ENCODE peak calls at places on chromosomes 7 and 10, in nine cellular contexts. L is foreskin fibroblast, P is upper lobe of left lung, A is fibroblast of pulmonary artery, X is astrocyte of the spinal cord, R is fibroblast of the aortic adventitia, K is lower leg skin, U is body of pancreas, M is choroid plexus epithelial cell. T is an unnamed sample.
A peak's percentile ranks its signal among the peaks of the same experiment; 100 is the strongest.

GRCh38 chr7:66847879-66848810 is 72.9 kb upstream of the TMEM248 start:
- DNase-seq in K (no peak), U (no peak), A (peak; percentile 88), M (peak; percentile 85), X (peak; percentile 68), R (peak; percentile 69), P (no peak), L (peak; percentile 76), T (no peak)

GRCh38 chr7:8178353-8178752 is 83.6 kb downstream of the ICA1 start:
- DNase-seq in P (no peak), M (no peak), A (no peak), X (no peak), K (no peak), L (no peak), R (no peak), U (no peak), T (no peak)

GRCh38 chr10:132423966-132424847 is 27.2 kb downstream of the PWWP2B start:
- DNase-seq in L (no peak), K (no peak), A (no peak), R (no peak), U (no peak), P (peak; percentile 61), M (no peak), X (no peak), T (no peak)

GRCh38 chr10:54125098-54125747 is 675.8 kb downstream of the PCDH15 start:
- DNase-seq in K (no peak), M (no peak), L (no peak), P (no peak), X (no peak), U (no peak), R (no peak), A (no peak), T (no peak)

GRCh38 chr10:124116771-124117510 is 23.5 kb upstream of the CHST15 start:
- DNase-seq in M (no peak), K (no peak), R (no peak), P (no peak), A (no peak), L (no peak), U (no peak), X (no peak), T (no peak)

GRCh38 chr7:150968698-150969482 is 9.2 kb downstream of the KCNH2 start:
- DNase-seq in M (no peak), X (no peak), P (no peak), A (no peak), R (no peak), K (no peak), L (no peak), U (no peak), T (no peak)

GRCh38 chr7:87926581-87927461 is 7.2 kb upstream of the ADAM22 start:
- DNase-seq in A (peak; percentile 20), K (no peak), R (no peak), L (no peak), P (no peak), U (no peak), M (peak; percentile 95), X (peak; percentile 92), T (no peak)

GRCh38 chr10:19629559-19629958 is 186.7 kb upstream of the PLXDC2 start:
- DNase-seq in L (peak; percentile 20), M (peak; percentile 93), R (peak; percentile 63), A (peak; percentile 83), P (no peak), X (peak; percentile 67), U (peak; percentile 34), K (peak; percentile 63), T (no peak)

GRCh38 chr7:127666602-127667001 is 14.6 kb downstream of the SND1 start:
- DNase-seq in A (no peak), K (no peak), R (no peak), X (no peak), U (no peak), P (no peak), M (no peak), L (no peak), T (peak; percentile 92)

DNA sequence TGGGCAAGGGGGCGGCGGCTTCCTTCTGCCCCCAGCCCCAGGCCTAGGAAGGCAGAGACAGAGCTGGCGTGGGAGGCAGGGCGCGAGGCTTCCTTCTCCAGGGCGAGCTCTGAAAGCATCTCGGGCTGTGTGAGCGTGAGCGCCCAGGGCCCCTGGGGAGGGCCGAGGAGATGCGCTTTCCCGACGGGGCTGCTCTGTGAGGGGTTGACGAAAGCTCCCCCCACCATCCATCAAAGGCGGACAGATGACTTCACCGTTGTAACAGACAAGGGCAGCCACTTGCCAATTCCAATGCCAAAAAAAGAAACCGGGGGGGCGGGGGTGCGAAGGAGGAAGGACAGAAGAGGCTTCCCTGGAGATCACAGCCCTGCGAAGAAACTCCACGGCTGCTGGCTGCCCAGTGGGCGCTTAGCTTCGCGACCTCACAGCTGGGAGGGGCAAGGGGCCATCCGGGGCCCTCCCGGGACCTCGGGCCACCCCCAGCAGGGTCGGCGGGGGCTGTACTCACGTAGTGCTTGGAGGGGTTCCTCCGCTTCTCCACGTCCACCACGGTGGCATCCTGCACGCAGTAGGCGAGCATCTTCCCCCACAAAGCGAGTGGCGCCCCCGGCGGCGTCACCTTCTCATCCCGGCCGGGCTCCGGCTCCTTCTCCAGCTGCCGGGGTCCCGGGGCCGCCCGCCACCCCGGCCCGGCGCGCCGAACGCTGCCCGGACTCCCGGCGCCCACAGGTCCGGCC is 521 bp downstream of the SH3PXD2A start:
- DNase-seq in A (no peak), P (peak; percentile 88), K (no peak), R (peak; percentile 41), X (peak; percentile 32), L (peak; percentile 64), U (no peak), M (no peak), T (no peak)
- TF ChIP-seq CTCF in A (peak; percentile 19), P (no peak), K (no peak), R (peak; percentile 39), X (no peak), L (peak; percentile 13), U (peak; percentile 17), M (peak; percentile 22), T (peak; percentile 26)

DNA sequence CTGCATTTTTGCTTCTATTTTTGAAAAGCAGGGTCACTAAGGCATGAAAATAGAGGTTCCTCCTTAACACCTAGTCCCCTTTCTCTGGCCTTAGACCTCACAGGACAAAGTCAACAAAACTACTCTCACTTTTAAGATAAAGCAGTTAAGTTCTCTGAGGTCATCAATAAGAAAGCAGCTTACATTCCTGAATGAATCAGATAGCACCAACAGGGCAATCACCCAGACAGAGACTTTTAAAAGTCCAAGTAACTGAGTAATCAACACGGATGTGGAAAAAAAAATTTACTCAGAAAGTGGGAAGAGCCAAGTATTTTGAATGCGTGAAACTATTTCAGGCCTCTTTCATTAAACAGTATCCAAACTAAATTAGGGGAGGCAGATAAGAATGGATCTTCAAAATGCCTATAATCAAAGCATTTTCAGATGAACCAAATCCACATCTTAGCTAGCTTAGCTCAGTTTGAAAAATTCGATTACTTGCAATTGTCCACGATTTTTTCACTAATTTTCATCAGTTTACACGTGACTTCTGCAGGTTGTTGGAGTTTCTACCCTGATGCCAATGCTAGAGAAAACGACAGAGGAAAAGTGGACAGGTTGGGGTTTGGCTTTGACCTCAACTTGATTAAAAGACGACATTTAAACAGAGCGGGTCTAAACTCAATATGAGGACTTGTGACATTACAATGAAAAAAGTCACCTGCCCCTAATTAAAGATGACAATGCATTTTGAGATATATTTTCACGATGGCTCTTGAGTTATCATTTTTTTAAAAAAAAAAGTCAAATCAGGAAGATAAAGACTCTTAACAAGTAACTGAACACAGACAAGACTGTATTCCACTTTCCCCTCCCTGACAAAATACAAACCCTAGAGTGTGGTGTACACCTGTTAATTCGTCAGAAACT is 1.6 kb downstream of the BEND7 start:
- DNase-seq in L (peak; percentile 71), X (peak; percentile 61), M (peak; percentile 44), R (peak; percentile 60), P (no peak), U (no peak), A (peak; percentile 27), K (no peak), T (no peak)
- H3K4me3 ChIP-seq in L (peak overlapping the region; percentile 46), X (peak overlapping the region; percentile 41), M (no peak overlapping the region), R (no peak overlapping the region), P (no peak overlapping the region), U (peak overlapping the region; percentile 35), A (peak overlapping the region; percentile 56), K (no peak overlapping the region), T (no peak overlapping the region)

GRCh38 chr7:98267305-98267704 is 14.2 kb upstream of the BRI3 start:
- DNase-seq in R (no peak), K (no peak), P (no peak), M (no peak), L (no peak), A (no peak), U (no peak), X (no peak), T (no peak)

GRCh38 chr7:98265841-98266271 is 13.8 kb upstream of the TECPR1 start:
- DNase-seq in A (peak; percentile 32), M (peak; percentile 78), U (no peak), P (no peak), R (no peak), X (peak; percentile 33), L (peak; percentile 75), K (no peak), T (no peak)

DNA sequence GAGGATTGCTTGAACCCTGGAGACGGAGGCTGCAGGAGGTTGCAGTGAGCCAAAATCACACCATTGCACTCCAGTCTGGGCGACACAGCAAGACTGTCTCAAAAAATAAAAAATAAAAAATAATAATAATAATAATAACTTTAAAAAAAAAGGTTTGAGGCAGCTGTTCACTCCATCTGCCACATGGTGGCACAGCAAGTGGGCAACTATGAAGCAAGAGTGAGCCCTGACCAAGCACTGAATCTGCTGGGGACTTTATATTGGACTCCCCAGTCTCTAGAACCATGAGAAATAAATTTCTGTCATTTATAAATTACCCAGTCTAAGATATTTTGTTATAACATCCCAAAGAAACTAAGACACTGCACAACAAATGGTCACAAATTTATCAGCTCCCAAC is 14.6 kb upstream of the BRI3 start:
- DNase-seq in L (peak; percentile 74), A (peak; percentile 52), U (peak; percentile 41), M (peak; percentile 45), R (peak; percentile 52), K (no peak), X (peak; percentile 23), P (no peak), T (no peak)
- TF ChIP-seq CTCF in L (peak; percentile 23), A (peak; percentile 52), U (peak; percentile 54), M (peak; percentile 52), R (peak; percentile 65), K (no peak), X (peak; percentile 46), P (no peak), T (peak; percentile 29)

GRCh38 chr7:36900988-36901710 is 176.9 kb upstream of the AOAH start:
- DNase-seq in P (no peak), M (no peak), X (no peak), R (no peak), U (no peak), L (no peak), K (no peak), A (no peak), T (no peak)

GRCh38 chr7:36896418-36896817 is 172.1 kb upstream of the AOAH start:
- DNase-seq in K (no peak), L (peak; percentile 1), A (no peak), P (no peak), R (no peak), X (no peak), M (no peak), U (no peak), T (no peak)

GRCh38 chr7:36896956-36897594 is 172.8 kb upstream of the AOAH start:
- DNase-seq in R (no peak), K (no peak), A (no peak), P (no peak), L (no peak), M (no peak), X (no peak), U (no peak), T (no peak)

GRCh38 chr7:36895112-36895511 is 170.8 kb upstream of the AOAH start:
- DNase-seq in A (peak; percentile 17), U (no peak), X (peak; percentile 7), M (no peak), L (no peak), K (no peak), P (no peak), R (no peak), T (no peak)

GRCh38 chr7:36898186-36898585 is 173.9 kb upstream of the AOAH start:
- DNase-seq in K (no peak), X (no peak), P (no peak), R (no peak), A (no peak), M (no peak), U (no peak), L (no peak), T (no peak)
- H3K4me3 ChIP-seq in K (no peak overlapping the region), X (no peak overlapping the region), P (no peak overlapping the region), R (no peak overlapping the region), A (no peak overlapping the region), M (no peak overlapping the region), U (no peak overlapping the region), L (no peak overlapping the region), T (no peak overlapping the region)